ENCODE peak calls at places on chromosomes 12 and 14, in six cellular contexts. U is H1, F is IMR-90, L is trophoblast cell, A is neuronal stem cell, K is mesendoderm. T is an unnamed sample. For H3K79me1, the result is how much of the 10 kb centered on the place peaks cover.

GRCh38 chr14:90969493-90970166 is 90.8 kb downstream of the RPS6KA5 start:
- DNase-seq in U (no peak), L (no peak), K (no peak), F (no peak), A (no peak), T (no peak)

GRCh38 chr12:119749666-119750065 is 81.7 kb downstream of the PRKAB1 start:
- DNase-seq in A (no peak), L (no peak), U (no peak), K (peak), F (peak), T (no peak)

GRCh38 chr12:20272801-20273200 is 95.5 kb upstream of the PDE3A start:
- DNase-seq in K (no peak), A (no peak), U (no peak), L (no peak), F (no peak), T (no peak)

GRCh38 chr12:68364893-68365725 is 32.9 kb upstream of the MDM1 start:
- DNase-seq in K (peak), U (peak), L (peak), A (peak), F (peak), T (peak)

GRCh38 chr12:124297389-124297788 is 2.5 kb downstream of the RFLNA start:
- DNase-seq in L (no peak), F (no peak), A (no peak), U (no peak), K (no peak), T (no peak)

GRCh38 chr12:65259501-65259900 is 19.0 kb upstream of the MSRB3 start:
- DNase-seq in L (no peak), A (no peak), F (no peak), U (no peak), K (no peak), T (no peak)

GRCh38 chr14:79278286-79278797 is 933.0 kb downstream of the DIO2 start:
- DNase-seq in U (no peak), A (no peak), K (no peak), F (no peak), L (no peak), T (peak)

GRCh38 chr14:52253503-52253902 is 14.0 kb upstream of the PTGDR start:
- DNase-seq in U (no peak), L (no peak), A (peak), K (no peak), F (peak), T (no peak)

GRCh38 chr12:113222730-113223531 is 1.7 kb downstream of the TPCN1 start:
- DNase-seq in K (no peak), L (no peak), A (no peak), F (peak), U (no peak), T (no peak)

GRCh38 chr12:113860059-113860820 is 105.9 kb downstream of the RBM19 start:
- DNase-seq in F (no peak), U (peak), L (no peak), A (no peak), K (peak), T (peak)

GRCh38 chr12:10320643-10321042 is 13.0 kb downstream of the KLRD1 start:
- DNase-seq in K (no peak), L (no peak), F (no peak), U (no peak), A (no peak), T (no peak)

GRCh38 chr14:70116278-70116677 is 72.5 kb downstream of the SLC8A3 start:
- DNase-seq in L (no peak), K (no peak), A (no peak), F (no peak), U (no peak), T (no peak)

GRCh38 chr14:74702293-74702692 is 10.6 kb downstream of the AREL1 start:
- DNase-seq in K (peak), L (no peak), U (no peak), A (no peak), F (no peak), T (no peak)

GRCh38 chr12:96883571-96883970 is 23.5 kb upstream of the NEDD1 start:
- DNase-seq in F (peak), L (no peak), U (no peak), K (no peak), A (no peak), T (no peak)

GRCh38 chr14:84042992-84043391 is 1487.0 kb upstream of the FLRT2 start:
- DNase-seq in L (no peak), F (no peak), A (no peak), K (peak), U (no peak), T (no peak)

GRCh38 chr12:52027085-52027843 is 20.5 kb downstream of the TAMALIN start:
- DNase-seq in A (no peak), L (no peak), F (no peak), U (no peak), K (no peak), T (no peak)
- H2AK5ac ChIP-seq in A (peak), L (peak), F (peak), U (peak), K (no peak), T (no peak)

DNA sequence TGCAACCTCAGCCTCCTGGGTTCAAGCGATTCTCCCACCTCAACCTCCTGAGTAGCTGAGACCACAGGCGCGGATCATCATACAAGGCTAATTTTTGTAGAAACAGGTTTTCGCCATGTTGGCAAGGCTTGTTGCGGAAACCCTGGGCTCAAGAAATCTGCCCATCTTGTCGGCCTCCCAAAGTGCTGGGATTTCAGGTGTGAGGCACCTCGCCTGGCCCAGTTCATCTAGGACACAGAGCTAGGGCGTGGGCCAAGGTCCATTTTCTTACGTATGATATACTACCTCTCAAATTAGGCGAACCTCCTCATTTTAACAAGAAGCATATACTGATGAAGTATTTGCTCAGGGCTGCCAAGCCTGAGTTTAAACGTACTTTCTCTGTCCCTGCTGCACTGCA is 2.1 kb downstream of the RPS29 start:
- DNase-seq in F (no peak), L (no peak), K (no peak), U (no peak), A (no peak), T (no peak)
- H3K79me1 ChIP-seq in F (half or more), L (under half), K (under half), U (under half), A (under half), T (under half)

GRCh38 chr14:95185452-95186392 is 28.4 kb upstream of the DICER1 start:
- DNase-seq in A (no peak), U (no peak), L (peak), F (peak), K (no peak), T (no peak)
- H2AK5ac ChIP-seq in A (no peak), U (no peak), L (no peak), F (no peak), K (no peak), T (no peak)

DNA sequence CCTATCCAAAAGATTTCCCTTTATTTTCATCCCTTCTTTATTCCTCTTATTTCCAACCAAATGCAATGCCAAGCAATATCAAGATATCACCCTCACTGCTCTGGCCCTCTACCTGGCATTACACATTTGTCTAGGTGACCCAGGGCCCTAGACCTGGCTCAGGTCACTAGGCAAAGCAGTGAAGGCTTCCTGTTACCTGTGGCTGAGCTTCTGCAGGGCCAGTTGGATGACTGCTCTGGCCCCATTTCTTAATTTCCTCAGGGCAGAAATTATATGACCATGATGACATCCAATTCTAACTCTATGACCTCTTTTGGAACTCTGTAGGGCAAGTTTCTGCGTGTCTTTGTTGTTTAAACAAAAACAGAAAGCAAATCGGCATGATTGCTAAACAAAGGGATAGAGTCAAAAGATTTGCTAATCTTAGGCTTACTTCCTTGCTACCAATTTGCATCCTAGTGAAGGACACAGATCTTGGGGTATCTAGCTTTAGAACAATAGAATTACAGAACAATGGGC is 7.4 kb upstream of the CCDC198 start:
- DNase-seq in K (no peak), L (no peak), A (no peak), U (no peak), F (no peak), T (no peak)
- H3K79me1 ChIP-seq in K (under half), L (under half), A (under half), U (under half), F (under half), T (under half)

DNA sequence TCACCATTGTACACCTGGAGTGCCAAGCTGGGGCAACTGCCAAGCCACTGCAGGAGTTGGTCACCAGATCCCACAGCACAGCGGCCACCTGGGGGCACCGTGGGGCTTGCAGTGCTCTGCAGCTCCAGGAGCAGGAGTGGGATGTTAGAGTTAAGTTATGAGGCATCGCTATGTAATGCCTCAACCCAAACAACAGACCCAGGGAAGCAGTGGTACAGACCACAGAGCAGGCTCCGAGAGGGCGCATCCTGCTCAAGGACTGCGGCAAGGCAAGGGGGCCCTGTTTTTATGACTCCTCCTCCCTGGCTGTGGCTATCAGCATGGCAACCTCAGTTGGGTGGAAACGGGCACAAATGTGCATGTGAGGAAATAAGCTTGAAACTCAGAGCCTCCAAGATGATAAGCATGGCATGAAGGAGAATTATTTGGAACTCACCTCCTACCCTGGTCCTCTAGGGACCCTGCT is 63.1 kb downstream of the ARL6IP4 start:
- DNase-seq in U (peak), A (peak), L (peak), F (peak), K (peak), T (peak)
- H2AK5ac ChIP-seq in U (no peak), A (peak), L (no peak), F (peak), K (no peak), T (no peak)

GRCh38 chr12:132146772-132147422 is 2.6 kb downstream of the NOC4L start:
- DNase-seq in F (no peak), U (no peak), L (no peak), A (no peak), K (no peak), T (no peak)
- H3K79me1 ChIP-seq in F (under half), U (under half), L (under half), A (under half), K (under half), T (under half)

DNA sequence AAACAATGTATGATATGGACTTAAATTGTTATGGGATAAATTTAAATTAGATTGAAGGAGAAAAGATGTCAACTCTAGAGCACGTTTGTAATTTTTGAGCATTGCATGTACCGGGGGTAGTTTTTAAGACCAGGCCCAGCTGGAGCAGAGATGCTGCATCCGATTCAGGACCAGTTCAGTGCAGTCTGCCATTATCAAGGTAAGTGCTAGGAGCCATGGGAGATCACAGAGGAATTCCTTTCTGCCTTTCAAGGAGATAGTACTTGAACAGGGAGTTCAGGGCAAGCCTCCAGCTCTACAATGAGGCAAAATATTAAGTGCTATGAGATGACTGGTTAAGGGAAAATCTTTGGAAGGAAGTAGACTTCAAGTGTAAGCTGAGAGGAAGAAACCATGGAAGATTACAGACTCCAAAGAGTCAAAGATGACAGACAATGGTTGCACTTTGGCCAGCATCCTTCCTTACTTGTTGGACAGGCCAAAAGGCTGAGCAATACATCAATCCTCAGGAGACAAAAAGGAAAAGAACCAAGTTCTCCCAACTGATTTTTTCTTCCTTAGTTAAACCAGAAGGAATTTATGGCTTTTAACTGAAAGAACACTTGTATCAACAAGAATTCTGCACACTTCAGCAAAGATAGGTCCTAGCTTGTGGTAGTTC is 113.2 kb upstream of the HIF1A start:
- DNase-seq in U (no peak), A (no peak), L (no peak), F (no peak), K (no peak), T (no peak)
- H2AK5ac ChIP-seq in U (no peak), A (no peak), L (no peak), F (no peak), K (no peak), T (no peak)